ENCODE peak calls at places on chromosomes 7 and 10, in four cellular contexts. S is spleen, A is A549, X is right lobe of liver. H is an unnamed sample. For H3K4me1, the result is how much of the 10 kb centered on the place peaks cover.

GRCh38 chr10:58993480-58994221 is 182.8 kb upstream of the PHYHIPL start:
- DNase-seq in S (no peak), X (no peak), A (no peak), H (no peak)

GRCh38 chr7:27840314-27840713 is 100.4 kb downstream of the TAX1BP1 start:
- DNase-seq in S (no peak), X (no peak), A (no peak), H (no peak)

GRCh38 chr10:95841711-95842498 is 65.9 kb upstream of the CC2D2B start:
- DNase-seq in X (no peak), S (no peak), A (peak), H (no peak)

GRCh38 chr7:108455833-108456677 is at the start of gene NRCAM:
- DNase-seq in X (peak), A (peak), S (peak), H (no peak)

GRCh38 chr7:140661124-140661523 is 11.6 kb upstream of the ADCK2 start:
- DNase-seq in A (no peak), S (no peak), X (no peak), H (no peak)

GRCh38 chr7:85474234-85474633 is 287.4 kb upstream of the SEMA3D start:
- DNase-seq in A (no peak), X (no peak), S (no peak), H (no peak)

GRCh38 chr7:139682136-139683013 is 95.4 kb downstream of the HIPK2 start:
- DNase-seq in S (no peak), A (peak), X (no peak), H (no peak)

GRCh38 chr7:25087855-25088254 is 37.2 kb downstream of the CYCS start:
- DNase-seq in A (no peak), S (no peak), X (no peak), H (no peak)

GRCh38 chr10:29304259-29305030 is 15.6 kb downstream of the LYZL1 start:
- DNase-seq in X (no peak), S (no peak), A (peak), H (no peak)

GRCh38 chr7:142391191-142391992 is 133.5 kb upstream of the PRSS58 start:
- DNase-seq in S (no peak), X (no peak), A (no peak), H (no peak)

GRCh38 chr10:24269476-24269875 is 60.5 kb downstream of the KIAA1217 start:
- DNase-seq in A (no peak), X (no peak), S (no peak), H (no peak)

GRCh38 chr10:85936180-85936579 is 430.4 kb downstream of the GRID1 start:
- DNase-seq in X (no peak), S (no peak), A (no peak), H (no peak)

GRCh38 chr7:1750541-1751021 is 80.5 kb downstream of the ELFN1 start:
- DNase-seq in A (no peak), S (peak), X (peak), H (no peak)

GRCh38 chr7:112296416-112296815 is 89.9 kb downstream of the ZNF277 start:
- DNase-seq in X (no peak), S (no peak), A (no peak), H (no peak)

GRCh38 chr10:3935141-3935540 is 150.1 kb upstream of the KLF6 start:
- DNase-seq in X (no peak), S (no peak), A (no peak), H (no peak)

GRCh38 chr10:191703-192518 is 56.7 kb downstream of the ZMYND11 start:
- DNase-seq in S (no peak), X (no peak), A (no peak), H (no peak)

GRCh38 chr7:73342645-73343044 is 14.7 kb downstream of the FKBP6 start:
- DNase-seq in S (peak), X (no peak), A (peak), H (no peak)

GRCh38 chr10:27494116-27494515 is 10.0 kb upstream of the RAB18 start:
- DNase-seq in S (no peak), X (no peak), A (no peak), H (no peak)

GRCh38 chr7:117399820-117400422 is 27.4 kb downstream of the ASZ1 start:
- DNase-seq in X (no peak), A (peak), S (no peak), H (no peak)

GRCh38 chr7:148773344-148773743 is 74.6 kb downstream of the CUL1 start:
- DNase-seq in S (no peak), X (no peak), A (no peak), H (no peak)

GRCh38 chr7:137508437-137509175 is 165.1 kb upstream of the PTN start:
- DNase-seq in A (no peak), S (no peak), X (no peak), H (no peak)

GRCh38 chr7:29290829-29291228 is 96.3 kb downstream of the CHN2 start:
- DNase-seq in S (no peak), A (no peak), X (no peak), H (no peak)

GRCh38 chr10:43078986-43079273 is 2.1 kb downstream of the RET start:
- DNase-seq in S (no peak), A (peak), X (no peak), H (no peak)

GRCh38 chr10:69446229-69446628 is 5.0 kb upstream of the TSPAN15 start:
- DNase-seq in A (no peak), S (no peak), X (no peak), H (no peak)

GRCh38 chr10:102414749-102415148 is 3.8 kb downstream of the PSD start:
- DNase-seq in X (no peak), S (no peak), A (no peak), H (no peak)

GRCh38 chr7:55006499-55006898 is 12.3 kb upstream of the EGFR start:
- DNase-seq in S (no peak), A (no peak), X (no peak), H (no peak)

GRCh38 chr7:12764355-12765000 is 77.0 kb downstream of the ARL4A start:
- DNase-seq in X (no peak), S (no peak), A (no peak), H (no peak)

GRCh38 chr7:139367438-139368155 is 7.9 kb downstream of the LUC7L2 start:
- DNase-seq in A (no peak), X (no peak), S (no peak), H (no peak)

GRCh38 chr10:28036587-28036986 is 37.7 kb upstream of the ODAD2 start:
- DNase-seq in A (no peak), X (no peak), S (no peak), H (no peak)

GRCh38 chr7:100867040-100867795 is at the start of gene TRIP6:
- DNase-seq in S (peak), A (peak), X (peak), H (no peak)

GRCh38 chr7:82020076-82020475 is 250.2 kb upstream of the HGF start:
- DNase-seq in S (no peak), X (no peak), A (no peak), H (no peak)

GRCh38 chr7:32515890-32516550 is 20.7 kb downstream of the AVL9 start:
- DNase-seq in X (no peak), A (no peak), S (no peak), H (no peak)

GRCh38 chr10:79082631-79083581 is 14.1 kb downstream of the ZMIZ1 start:
- DNase-seq in X (no peak), S (peak), A (no peak), H (no peak)

GRCh38 chr10:966466-967235 is 21.6 kb upstream of the GTPBP4 start:
- DNase-seq in S (no peak), A (no peak), X (no peak), H (no peak)

GRCh38 chr10:49446031-49446430 is 50.1 kb upstream of the DRGX start:
- DNase-seq in S (no peak), X (no peak), A (no peak), H (no peak)

GRCh38 chr10:72370201-72370722 is 15.5 kb upstream of the DNAJB12 start:
- DNase-seq in A (no peak), S (no peak), X (no peak), H (no peak)

GRCh38 chr10:72367301-72367970 is 12.7 kb upstream of the DNAJB12 start:
- DNase-seq in S (no peak), X (no peak), A (no peak), H (no peak)

GRCh38 chr10:72365106-72365505 is 10.4 kb upstream of the DNAJB12 start:
- DNase-seq in X (no peak), S (no peak), A (no peak), H (no peak)

DNA sequence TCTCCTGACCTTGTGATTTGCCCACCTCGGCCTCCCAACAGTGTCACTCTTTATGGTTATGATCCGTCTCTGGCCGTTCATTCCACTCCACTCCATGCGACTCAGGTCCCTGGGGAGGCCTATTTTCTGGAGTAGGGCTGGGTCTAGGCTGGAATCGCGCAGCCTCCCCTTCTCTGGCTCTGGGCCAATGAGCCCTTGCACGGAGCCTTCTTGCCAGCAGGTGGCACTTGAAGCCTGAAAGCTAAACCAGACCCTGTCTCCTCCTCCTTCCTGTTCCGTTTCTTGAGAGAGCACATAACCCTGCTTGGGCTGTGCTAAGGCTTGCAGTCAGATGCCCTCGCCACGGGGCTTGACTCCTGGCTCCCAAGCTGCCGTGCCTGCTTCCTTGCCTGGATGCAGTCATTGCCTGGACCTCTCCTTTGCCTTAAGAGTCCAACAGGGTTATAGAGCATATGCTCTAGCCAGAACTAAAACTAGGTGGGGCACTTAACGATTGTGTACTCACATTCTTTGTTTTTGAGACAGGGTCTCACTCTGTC is 9.6 kb upstream of the DNAJB12 start:
- DNase-seq in A (peak), S (peak), X (peak), H (peak)
- TF ChIP-seq POLR2A in A (peak), S (no peak), X (no peak), H (no peak)

GRCh38 chr10:21498977-21499376 is 26.5 kb downstream of the SKIDA1 start:
- DNase-seq in S (no peak), X (no peak), A (no peak), H (no peak)
- H3K4me1 ChIP-seq in S (under half), X (half or more), A (under half), H (under half)

GRCh38 chr7:77796109-77796508 is 2.1 kb downstream of the TMEM60 start:
- DNase-seq in X (no peak), S (no peak), A (no peak), H (no peak)

GRCh38 chr7:77799078-77799964 is 748 bp downstream of the PHTF2 start:
- DNase-seq in S (peak), A (peak), X (peak), H (no peak)

GRCh38 chr7:77798394-77799077 is at the start of the genes PHTF2 and TMEM60:
- DNase-seq in A (peak), X (peak), S (peak), H (peak)

GRCh38 chr7:77796960-77797359 is 1.3 kb downstream of the TMEM60 start:
- DNase-seq in S (no peak), X (no peak), A (no peak), H (no peak)

DNA sequence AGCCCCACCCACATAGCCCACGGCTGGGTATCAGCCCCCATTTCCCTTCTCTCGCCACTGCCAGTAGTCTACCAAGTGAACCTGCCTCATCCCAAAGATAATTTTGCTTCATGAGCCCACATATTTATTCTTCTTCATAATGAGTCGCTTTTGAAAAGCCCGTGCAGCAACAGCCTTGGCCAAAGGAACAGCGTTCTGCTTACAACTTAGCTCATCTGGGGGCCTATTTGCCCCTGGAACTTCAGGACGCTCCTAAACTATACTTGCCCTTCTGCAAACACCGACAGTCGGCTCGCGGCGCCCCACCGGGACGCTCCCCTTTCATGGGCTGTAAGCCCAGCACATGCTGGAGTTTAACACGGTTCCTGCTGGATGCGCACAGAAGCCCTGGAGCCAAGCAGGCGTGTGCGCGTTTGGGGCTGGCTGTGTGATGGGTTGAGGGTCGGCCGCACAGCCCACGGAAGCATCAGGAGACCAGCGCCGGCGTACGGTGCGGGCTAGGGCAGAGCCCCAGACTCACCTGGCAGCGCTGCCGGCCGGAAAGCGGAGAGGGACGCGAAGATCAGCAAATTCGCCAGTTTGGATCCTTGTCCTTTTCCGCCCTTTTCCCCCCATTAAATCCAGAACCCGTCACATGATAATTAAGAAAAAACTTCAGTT is 370 bp downstream of the TMEM60 start:
- DNase-seq in A (no peak), X (no peak), S (no peak), H (no peak)
- TF ChIP-seq POLR2A in A (peak), X (no peak), S (no peak), H (no peak)

DNA sequence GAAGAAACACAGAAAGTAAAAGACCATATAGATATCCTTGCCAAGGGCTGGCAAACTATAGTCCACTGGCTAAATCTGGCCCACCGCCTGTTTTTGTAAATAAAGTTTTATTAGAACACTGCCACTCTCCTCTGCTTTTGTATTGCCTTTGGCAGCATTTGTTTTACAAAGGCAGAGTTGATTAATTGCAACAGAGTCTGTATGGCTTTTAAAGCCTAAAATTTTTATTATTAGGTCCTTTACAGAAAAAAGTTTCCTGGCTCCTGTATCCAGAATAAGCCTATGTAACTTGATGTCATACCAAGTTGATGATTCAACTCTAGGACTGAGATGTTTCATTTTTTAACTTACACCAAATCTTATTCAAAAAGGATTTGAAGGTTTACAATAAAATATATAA is 31.7 kb downstream of the CPED1 start:
- DNase-seq in X (no peak), A (no peak), S (no peak), H (no peak)
- H3K4me1 ChIP-seq in X (under half), A (under half), S (under half), H (under half)

GRCh38 chr7:88485811-88486210 is 179.1 kb upstream of the STEAP4 start:
- DNase-seq in A (no peak), X (no peak), S (no peak), H (no peak)
- TF ChIP-seq POLR2A in A (no peak), X (no peak), S (no peak), H (no peak)

GRCh38 chr7:43694399-43694748 is 34.9 kb downstream of the COA1 start:
- DNase-seq in X (no peak), S (no peak), A (no peak), H (no peak)

GRCh38 chr7:43700059-43700501 is 29.2 kb downstream of the COA1 start:
- DNase-seq in S (no peak), A (peak), X (no peak), H (no peak)

GRCh38 chr7:43700646-43701501 is 28.4 kb downstream of the COA1 start:
- DNase-seq in X (no peak), S (no peak), A (no peak), H (no peak)

GRCh38 chr7:43698461-43699255 is 30.7 kb downstream of the COA1 start:
- DNase-seq in A (no peak), S (no peak), X (no peak), H (no peak)

GRCh38 chr7:43697690-43698089 is 31.6 kb downstream of the COA1 start:
- DNase-seq in S (no peak), X (no peak), A (no peak), H (no peak)
- H3K4me1 ChIP-seq in S (under half), X (under half), A (half or more), H (under half)